ENCODE peak calls at places on chromosomes 5 and 9, in nine cellular contexts. C is neural progenitor cell, U is heart right ventricle, D is HCT116, H is cardiac muscle cell, A is cortex of kidney, B is WERI-Rb-1, J is NCI-H2029, L is NAMALWA. V is an unnamed sample.

GRCh38 chr5:141992349-141992963 is 20.4 kb downstream of the GNPDA1 start:
- DNase-seq in C (peak; percentile 77), U (peak; percentile 51), D (no peak), H (peak; percentile 75), A (no peak), B (peak; percentile 64), J (peak; percentile 61), L (peak; percentile 81), V (peak; percentile 88)

GRCh38 chr5:165134146-165134545 is 1628.7 kb downstream of the MAT2B start:
- DNase-seq in C (no peak), U (no peak), D (no peak), H (no peak), A (no peak), B (no peak), J (no peak), L (no peak), V (no peak)

GRCh38 chr9:76453785-76454184 is 5.2 kb upstream of the GCNT1 start:
- DNase-seq in C (no peak), U (no peak), D (no peak), H (peak; percentile 86), A (no peak), B (no peak), J (no peak), L (no peak), V (no peak)

GRCh38 chr5:96572864-96573512 is 89.2 kb upstream of the CAST start:
- DNase-seq in C (no peak), U (no peak), D (no peak), H (peak; percentile 78), A (no peak), B (no peak), J (peak; percentile 53), L (no peak), V (no peak)

GRCh38 chr5:40736103-40736875 is 19.5 kb downstream of the TTC33 start:
- DNase-seq in C (peak; percentile 37), U (no peak), D (peak; percentile 50), H (peak; percentile 75), A (no peak), B (no peak), J (no peak), L (peak; percentile 83), V (peak; percentile 71)

GRCh38 chr9:130539473-130540223 is 39.7 kb upstream of the FUBP3 start:
- DNase-seq in C (no peak), U (no peak), D (peak; percentile 40), H (peak; percentile 84), A (no peak), B (no peak), J (no peak), L (no peak), V (no peak)

GRCh38 chr9:130390371-130390770 is 54.4 kb upstream of the ASS1 start:
- DNase-seq in C (peak; percentile 42), U (no peak), D (no peak), H (no peak), A (no peak), B (no peak), J (no peak), L (no peak), V (peak; percentile 34)

GRCh38 chr9:114238919-114239879 is 83.7 kb upstream of the ORM1 start:
- DNase-seq in C (peak; percentile 72), U (no peak), D (no peak), H (peak; percentile 63), A (no peak), B (peak; percentile 87), J (no peak), L (peak; percentile 42), V (peak; percentile 64)

GRCh38 chr9:90956026-90956810 is 154.6 kb downstream of the SYK start:
- DNase-seq in C (no peak), U (no peak), D (no peak), H (no peak), A (no peak), B (no peak), J (no peak), L (no peak), V (no peak)

GRCh38 chr5:13625616-13626198 is 318.8 kb downstream of the DNAH5 start:
- DNase-seq in C (no peak), U (no peak), D (no peak), H (no peak), A (no peak), B (no peak), J (no peak), L (no peak), V (no peak)

GRCh38 chr9:129435996-129436676 is 184.8 kb downstream of the C9orf50 start:
- DNase-seq in C (no peak), U (no peak), D (no peak), H (no peak), A (no peak), B (peak; percentile 55), J (no peak), L (no peak), V (no peak)

GRCh38 chr9:91474656-91475055 is 51.0 kb upstream of the NFIL3 start:
- DNase-seq in C (no peak), U (no peak), D (no peak), H (peak; percentile 66), A (no peak), B (no peak), J (no peak), L (no peak), V (no peak)

GRCh38 chr9:113313276-113313675 is 10.1 kb upstream of the RNF183 start:
- DNase-seq in C (no peak), U (no peak), D (no peak), H (no peak), A (no peak), B (peak; percentile 48), J (no peak), L (no peak), V (no peak)

GRCh38 chr5:164184158-164184557 is 678.7 kb downstream of the MAT2B start:
- DNase-seq in C (peak; percentile 53), U (no peak), D (no peak), H (no peak), A (no peak), B (no peak), J (no peak), L (no peak), V (peak; percentile 39)

GRCh38 chr5:177399903-177400868 is at the start of gene PFN3:
- DNase-seq in C (no peak), U (no peak), D (no peak), H (peak; percentile 65), A (no peak), B (no peak), J (no peak), L (no peak), V (peak; percentile 90)

GRCh38 chr5:97550164-97550563 is 367.1 kb upstream of the RIOK2 start:
- DNase-seq in C (peak; percentile 34), U (no peak), D (no peak), H (peak; percentile 37), A (no peak), B (no peak), J (no peak), L (no peak), V (peak; percentile 46)

GRCh38 chr9:135246248-135247173 is 159.0 kb downstream of the OLFM1 start:
- DNase-seq in C (no peak), U (no peak), D (no peak), H (no peak), A (no peak), B (no peak), J (no peak), L (no peak), V (no peak)

GRCh38 chr5:2740849-2741555 is 10.5 kb downstream of the IRX2 start:
- DNase-seq in C (peak; percentile 42), U (no peak), D (no peak), H (no peak), A (no peak), B (no peak), J (no peak), L (no peak), V (peak; percentile 36)

GRCh38 chr5:62457071-62457470 is 44.5 kb downstream of the IPO11 start:
- DNase-seq in C (no peak), U (no peak), D (no peak), H (no peak), A (no peak), B (no peak), J (no peak), L (no peak), V (no peak)

GRCh38 chr9:21294904-21295538 is 10.1 kb downstream of the IFNA5 start:
- DNase-seq in C (no peak), U (no peak), D (no peak), H (no peak), A (no peak), B (no peak), J (no peak), L (no peak), V (no peak)

GRCh38 chr9:3478549-3478953 is 47.2 kb downstream of the RFX3 start:
- DNase-seq in C (no peak), U (no peak), D (no peak), H (peak; percentile 61), A (no peak), B (no peak), J (no peak), L (peak; percentile 60), V (peak; percentile 37)

GRCh38 chr5:80275347-80275746 is 19.5 kb upstream of the SERINC5 start:
- DNase-seq in C (peak; percentile 57), U (no peak), D (no peak), H (peak; percentile 59), A (no peak), B (no peak), J (no peak), L (peak; percentile 67), V (peak; percentile 78)

GRCh38 chr5:80481019-80481893 is 6.6 kb upstream of the FAM151B start:
- DNase-seq in C (peak; percentile 57), U (no peak), D (peak; percentile 38), H (peak; percentile 78), A (no peak), B (peak; percentile 58), J (peak; percentile 27), L (peak; percentile 78), V (peak; percentile 79)

GRCh38 chr5:150544606-150545219 is 36.8 kb downstream of the NDST1 start:
- DNase-seq in C (peak; percentile 91), U (peak; percentile 78), D (peak; percentile 57), H (peak; percentile 69), A (no peak), B (peak; percentile 92), J (peak; percentile 56), L (peak; percentile 89), V (peak; percentile 96)

GRCh38 chr5:160970605-160971191 is 118.7 kb upstream of the ATP10B start:
- DNase-seq in C (peak; percentile 49), U (no peak), D (no peak), H (no peak), A (no peak), B (no peak), J (no peak), L (peak; percentile 37), V (peak; percentile 68)

GRCh38 chr9:117720555-117720954 is 16.4 kb downstream of the TLR4 start:
- DNase-seq in C (no peak), U (peak; percentile 37), D (no peak), H (no peak), A (no peak), B (no peak), J (no peak), L (no peak), V (no peak)

GRCh38 chr9:77469515-77470197 is 178.5 kb downstream of the GNA14 start:
- DNase-seq in C (no peak), U (no peak), D (no peak), H (peak; percentile 40), A (no peak), B (no peak), J (no peak), L (no peak), V (no peak)

GRCh38 chr5:133602829-133603380 is 9.4 kb downstream of the FSTL4 start:
- DNase-seq in C (no peak), U (no peak), D (no peak), H (no peak), A (no peak), B (no peak), J (no peak), L (no peak), V (peak; percentile 41)

GRCh38 chr5:59799668-59800374 is 93.7 kb downstream of the PDE4D start:
- DNase-seq in C (peak; percentile 47), U (no peak), D (peak; percentile 37), H (peak; percentile 73), A (no peak), B (peak; percentile 18), J (peak; percentile 38), L (peak; percentile 76), V (peak; percentile 74)

GRCh38 chr9:128684065-128684324 is 5.0 kb upstream of the SET start:
- DNase-seq in C (no peak), U (no peak), D (no peak), H (no peak), A (no peak), B (no peak), J (no peak), L (no peak), V (no peak)

GRCh38 chr9:138071292-138071691 is 193.7 kb downstream of the CACNA1B start:
- DNase-seq in C (no peak), U (no peak), D (no peak), H (no peak), A (no peak), B (no peak), J (no peak), L (no peak), V (no peak)